ENCODE peak calls at places on chromosomes 1 and 21, in eight cellular contexts. Z, O, E, S, K, B, H and G are unnamed samples.

GRCh38 chr1:47781171-47781959 is 215.8 kb downstream of the TRABD2B start:
- DNase-seq in Z (no peak), O (no peak), E (no peak), S (no peak), K (no peak), B (no peak), H (no peak), G (no peak)

GRCh38 chr1:1873186-1873585 is 17.7 kb downstream of the GNB1 start:
- DNase-seq in Z (no peak), O (no peak), E (no peak), S (no peak), K (no peak), B (no peak), H (no peak), G (no peak)

GRCh38 chr1:8915446-8915845 is 30.2 kb upstream of the CA6 start:
- DNase-seq in Z (no peak), O (no peak), E (no peak), S (no peak), K (no peak), B (no peak), H (no peak), G (no peak)

GRCh38 chr1:233328661-233329498 is 1.4 kb downstream of the MAP3K21 start:
- DNase-seq in Z (peak), O (no peak), E (no peak), S (no peak), K (peak), B (no peak), H (peak), G (peak)

GRCh38 chr1:41662061-41662655 is 177.7 kb upstream of the EDN2 start:
- DNase-seq in Z (peak), O (peak), E (peak), S (no peak), K (peak), B (peak), H (peak), G (peak)

GRCh38 chr1:208835082-208835467 is 590.9 kb upstream of the PLXNA2 start:
- DNase-seq in Z (no peak), O (no peak), E (no peak), S (no peak), K (no peak), B (no peak), H (no peak), G (no peak)

GRCh38 chr1:195218428-195219212 is 1389.6 kb downstream of the KCNT2 start:
- DNase-seq in Z (no peak), O (no peak), E (no peak), S (no peak), K (peak), B (no peak), H (no peak), G (no peak)

GRCh38 chr1:174967845-174968705 is 31.7 kb upstream of the CACYBP start:
- DNase-seq in Z (no peak), O (no peak), E (no peak), S (no peak), K (no peak), B (no peak), H (no peak), G (no peak)

GRCh38 chr1:179793281-179793680 is 50.2 kb downstream of the FAM163A start:
- DNase-seq in Z (no peak), O (no peak), E (no peak), S (no peak), K (no peak), B (no peak), H (no peak), G (no peak)

GRCh38 chr1:52268372-52268771 is 97.6 kb downstream of the CC2D1B start:
- DNase-seq in Z (peak), O (peak), E (peak), S (no peak), K (peak), B (no peak), H (peak), G (no peak)

GRCh38 chr1:185487943-185488342 is 170.9 kb upstream of the IVNS1ABP start:
- DNase-seq in Z (no peak), O (no peak), E (no peak), S (no peak), K (no peak), B (no peak), H (no peak), G (no peak)

GRCh38 chr1:202192770-202193613 is 607 bp upstream of the LGR6 start:
- DNase-seq in Z (peak), O (peak), E (peak), S (no peak), K (peak), B (peak), H (peak), G (peak)

GRCh38 chr1:24957016-24957807 is 27.1 kb upstream of the RUNX3 start:
- DNase-seq in Z (no peak), O (no peak), E (no peak), S (no peak), K (no peak), B (no peak), H (no peak), G (no peak)

GRCh38 chr1:201599548-201599947 is 60.6 kb downstream of the NAV1 start:
- DNase-seq in Z (no peak), O (no peak), E (no peak), S (no peak), K (no peak), B (no peak), H (no peak), G (no peak)

GRCh38 chr1:46927249-46927835 is 13.9 kb downstream of the CYP4A11 start:
- DNase-seq in Z (no peak), O (no peak), E (no peak), S (no peak), K (no peak), B (no peak), H (no peak), G (no peak)

GRCh38 chr1:246689409-246689997 is 34.7 kb upstream of the SCCPDH start:
- DNase-seq in Z (peak), O (peak), E (peak), S (peak), K (peak), B (peak), H (peak), G (peak)

GRCh38 chr1:20250346-20250989 is 40.2 kb upstream of the VWA5B1 start:
- DNase-seq in Z (no peak), O (peak), E (no peak), S (no peak), K (no peak), B (no peak), H (peak), G (no peak)

GRCh38 chr21:42337830-42338729 is 12.7 kb downstream of the TFF2 start:
- DNase-seq in Z (peak), O (peak), E (peak), S (peak), K (peak), B (peak), H (peak), G (peak)
- TF ChIP-seq CTCF in Z (peak), O (peak), E (peak), S (no peak), K (peak), B (peak), H (peak), G (peak)

DNA sequence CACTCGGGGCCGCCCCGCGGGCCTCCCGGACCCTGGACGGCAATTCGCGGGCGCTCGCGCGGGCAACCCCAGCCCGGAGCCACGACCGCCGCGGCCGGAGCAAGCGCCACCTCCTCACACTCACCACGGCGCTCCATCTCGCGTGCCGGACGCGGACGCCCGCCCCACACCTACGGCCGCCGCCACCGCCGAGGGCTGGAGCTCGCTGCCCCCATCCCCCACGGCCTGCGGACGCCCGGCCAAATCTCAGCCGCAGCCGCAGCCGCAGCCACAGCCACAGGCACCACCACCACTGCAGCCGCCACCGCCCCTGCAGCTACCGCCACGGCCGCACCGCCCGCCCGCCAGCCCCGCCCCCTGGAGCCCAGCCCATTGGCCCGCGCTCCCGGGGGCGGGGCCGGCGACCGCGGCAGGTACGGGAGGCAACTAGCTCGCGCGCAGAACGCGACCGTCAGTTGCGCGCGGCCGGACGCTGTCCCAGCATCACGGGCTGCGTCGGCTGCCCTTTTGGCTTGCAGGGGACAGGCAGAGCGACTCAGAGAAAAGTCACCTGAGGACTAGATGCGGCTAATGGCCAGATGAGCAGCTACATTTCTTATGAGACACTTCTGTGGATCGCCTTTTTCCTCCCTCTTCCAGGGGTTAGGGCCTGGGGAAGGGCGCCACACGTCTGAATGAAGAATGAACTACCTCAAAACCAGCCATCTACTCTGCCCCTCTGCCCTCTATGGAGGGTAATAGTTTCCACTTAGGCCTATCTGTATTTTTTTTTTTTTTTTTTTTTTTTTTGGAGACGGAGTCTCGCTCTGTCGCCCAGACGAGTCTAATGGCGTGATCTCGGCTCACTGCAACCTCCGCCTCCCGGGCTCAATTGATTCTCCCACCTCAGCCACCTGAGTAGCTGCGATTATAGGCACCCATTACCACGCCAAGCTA is at the start of gene ARHGAP29:
- DNase-seq in Z (peak), O (peak), E (peak), S (no peak), K (peak), B (peak), H (peak), G (peak)
- TF ChIP-seq CTCF in Z (peak), O (peak), E (no peak), S (no peak), K (peak), B (no peak), H (no peak), G (no peak)

GRCh38 chr1:198672124-198672523 is 33.3 kb downstream of the PTPRC start:
- DNase-seq in Z (no peak), O (peak), E (no peak), S (no peak), K (no peak), B (no peak), H (no peak), G (peak)

GRCh38 chr1:198674009-198674408 is 35.2 kb downstream of the PTPRC start:
- DNase-seq in Z (no peak), O (no peak), E (no peak), S (no peak), K (no peak), B (no peak), H (no peak), G (no peak)

GRCh38 chr1:198669771-198670170 is 30.9 kb downstream of the PTPRC start:
- DNase-seq in Z (no peak), O (no peak), E (no peak), S (no peak), K (no peak), B (no peak), H (no peak), G (no peak)

GRCh38 chr1:198669023-198669698 is 30.3 kb downstream of the PTPRC start:
- DNase-seq in Z (no peak), O (peak), E (no peak), S (no peak), K (no peak), B (no peak), H (peak), G (peak)

GRCh38 chr1:198671136-198671535 is 32.3 kb downstream of the PTPRC start:
- DNase-seq in Z (no peak), O (no peak), E (no peak), S (no peak), K (no peak), B (no peak), H (no peak), G (no peak)
- TF ChIP-seq CTCF in Z (no peak), O (no peak), E (no peak), S (no peak), K (no peak), B (no peak), H (no peak), G (no peak)

GRCh38 chr21:41933259-41934079 is 20.3 kb downstream of the C2CD2 start:
- DNase-seq in Z (no peak), O (peak), E (no peak), S (no peak), K (no peak), B (no peak), H (peak), G (peak)

GRCh38 chr21:41932191-41932575 is 21.6 kb downstream of the C2CD2 start:
- DNase-seq in Z (no peak), O (peak), E (no peak), S (peak), K (no peak), B (no peak), H (peak), G (peak)

GRCh38 chr21:41929248-41929647 is 24.6 kb downstream of the C2CD2 start:
- DNase-seq in Z (no peak), O (no peak), E (no peak), S (no peak), K (no peak), B (no peak), H (no peak), G (no peak)

GRCh38 chr21:41931041-41931451 is 22.8 kb downstream of the C2CD2 start:
- DNase-seq in Z (no peak), O (peak), E (no peak), S (no peak), K (no peak), B (no peak), H (peak), G (peak)

GRCh38 chr21:41932576-41933258 is 21.1 kb downstream of the C2CD2 start:
- DNase-seq in Z (no peak), O (peak), E (no peak), S (no peak), K (no peak), B (no peak), H (peak), G (no peak)
- TF ChIP-seq CTCF in Z (no peak), O (no peak), E (no peak), S (no peak), K (no peak), B (no peak), H (no peak), G (no peak)

DNA sequence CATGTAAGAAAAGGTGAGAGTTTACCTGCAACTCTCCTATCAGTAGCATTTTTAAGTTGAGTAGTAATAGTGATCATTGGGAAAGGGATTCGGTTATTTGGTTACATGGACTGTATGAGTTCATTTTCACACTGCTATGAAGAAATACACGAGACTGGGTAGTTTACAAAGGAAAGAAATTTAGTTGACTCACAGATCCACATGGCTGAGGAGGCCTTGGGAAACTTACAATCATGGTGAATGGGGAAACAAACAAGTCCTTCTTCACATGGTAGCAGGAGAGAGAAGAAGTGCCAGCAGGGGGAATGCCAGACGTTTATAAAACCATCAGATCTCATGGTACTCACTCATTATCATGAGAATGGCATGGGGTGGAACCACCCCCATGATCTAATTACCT is 59.3 kb upstream of the FBXO28 start:
- DNase-seq in Z (no peak), O (no peak), E (no peak), S (no peak), K (no peak), B (no peak), H (peak), G (no peak)
- TF ChIP-seq CTCF in Z (no peak), O (no peak), E (no peak), S (no peak), K (no peak), B (no peak), H (no peak), G (no peak)

GRCh38 chr1:94336991-94337390 is 81.2 kb upstream of the ABCD3 start:
- DNase-seq in Z (no peak), O (no peak), E (no peak), S (no peak), K (no peak), B (no peak), H (peak), G (no peak)

GRCh38 chr1:94334156-94334555 is 84.0 kb upstream of the ABCD3 start:
- DNase-seq in Z (no peak), O (peak), E (no peak), S (no peak), K (no peak), B (no peak), H (no peak), G (no peak)

GRCh38 chr1:94335447-94335846 is 82.7 kb upstream of the ABCD3 start:
- DNase-seq in Z (no peak), O (no peak), E (no peak), S (no peak), K (no peak), B (no peak), H (no peak), G (no peak)

GRCh38 chr1:94334764-94335163 is 83.4 kb upstream of the ABCD3 start:
- DNase-seq in Z (no peak), O (peak), E (no peak), S (no peak), K (no peak), B (no peak), H (no peak), G (no peak)

DNA sequence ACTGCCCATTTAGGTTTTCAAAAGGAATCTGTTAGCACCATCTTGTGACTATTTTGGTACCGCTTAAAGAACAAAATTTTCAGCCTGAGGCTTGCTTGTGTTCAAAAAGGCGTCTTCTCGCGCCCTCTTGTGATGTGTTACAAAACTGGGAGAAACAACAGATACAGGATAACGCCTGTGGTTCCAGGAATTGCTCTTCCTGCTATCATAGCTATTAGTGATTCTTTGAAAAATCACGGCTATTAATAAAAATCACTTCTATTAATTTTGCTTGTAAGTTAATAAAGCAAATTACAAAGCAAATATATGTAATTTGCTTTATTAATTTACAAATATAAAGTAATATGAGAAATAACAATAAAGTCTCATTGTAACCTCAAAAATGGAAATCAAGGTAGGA is 82.2 kb upstream of the ABCD3 start:
- DNase-seq in Z (peak), O (peak), E (peak), S (peak), K (peak), B (peak), H (peak), G (peak)
- TF ChIP-seq CTCF in Z (peak), O (peak), E (peak), S (peak), K (peak), B (peak), H (peak), G (peak)